ENCODE peak calls at places on chromosome 4, in nine cellular contexts. N is left lung, Q is suprapubic skin, U is Peyer's patch, M is Caco-2, L is coronary artery, O is spleen, A is GM23338, D is esophagus squamous epithelium. V is an unnamed sample.

GRCh38 chr4:157634057-157634456 is 413.5 kb downstream of the GRIA2 start:
- DNase-seq in N (peak), Q (no peak), U (no peak), M (no peak), L (no peak), O (no peak), A (no peak), D (no peak), V (no peak)

GRCh38 chr4:186643501-186644315 is 79.9 kb downstream of the FAT1 start:
- DNase-seq in N (no peak), Q (no peak), U (no peak), M (peak), L (no peak), O (no peak), A (no peak), D (no peak), V (no peak)

GRCh38 chr4:66572949-66573348 is 902.7 kb upstream of the EPHA5 start:
- DNase-seq in N (no peak), Q (no peak), U (no peak), M (no peak), L (no peak), O (no peak), A (no peak), D (no peak), V (no peak)

GRCh38 chr4:6044276-6044675 is 26.0 kb upstream of the C4orf50 start:
- DNase-seq in N (no peak), Q (no peak), U (no peak), M (no peak), L (no peak), O (no peak), A (no peak), D (no peak), V (no peak)

GRCh38 chr4:180557348-180557747 is 1685.9 kb upstream of the TENM3 start:
- DNase-seq in N (no peak), Q (no peak), U (no peak), M (no peak), L (no peak), O (no peak), A (peak), D (no peak), V (no peak)

GRCh38 chr4:81807927-81808672 is 336.4 kb upstream of the RASGEF1B start:
- DNase-seq in N (no peak), Q (no peak), U (no peak), M (no peak), L (no peak), O (no peak), A (no peak), D (no peak), V (peak)

GRCh38 chr4:70183168-70183939 is 12.2 kb upstream of the ODAM start:
- DNase-seq in N (no peak), Q (no peak), U (peak), M (peak), L (no peak), O (no peak), A (peak), D (no peak), V (peak)

GRCh38 chr4:89838005-89838404 is 1.0 kb upstream of the SNCA start:
- DNase-seq in N (no peak), Q (no peak), U (no peak), M (no peak), L (no peak), O (no peak), A (peak), D (no peak), V (no peak)

GRCh38 chr4:39526810-39527295 is 386 bp downstream of the UGDH start:
- DNase-seq in N (no peak), Q (no peak), U (no peak), M (no peak), L (no peak), O (no peak), A (peak), D (no peak), V (no peak)

GRCh38 chr4:13642576-13642975 is 15.1 kb upstream of the BOD1L1 start:
- DNase-seq in N (no peak), Q (no peak), U (no peak), M (no peak), L (no peak), O (no peak), A (no peak), D (no peak), V (no peak)

GRCh38 chr4:89410687-89411086 is 103.1 kb upstream of the GPRIN3 start:
- DNase-seq in N (no peak), Q (no peak), U (no peak), M (no peak), L (no peak), O (no peak), A (peak), D (no peak), V (no peak)

GRCh38 chr4:26493461-26493860 is 3.2 kb upstream of the CCKAR start:
- DNase-seq in N (no peak), Q (no peak), U (no peak), M (no peak), L (no peak), O (no peak), A (no peak), D (no peak), V (no peak)

GRCh38 chr4:142331132-142331531 is 515.0 kb downstream of the INPP4B start:
- DNase-seq in N (no peak), Q (no peak), U (no peak), M (no peak), L (no peak), O (no peak), A (no peak), D (no peak), V (no peak)

GRCh38 chr4:4869731-4870483 is 10.4 kb downstream of the MSX1 start:
- DNase-seq in N (no peak), Q (no peak), U (no peak), M (no peak), L (no peak), O (no peak), A (peak), D (no peak), V (no peak)

GRCh38 chr4:94455081-94455480 is 3.3 kb downstream of the PDLIM5 start:
- DNase-seq in N (no peak), Q (peak), U (peak), M (peak), L (peak), O (no peak), A (no peak), D (no peak), V (no peak)

GRCh38 chr4:2339458-2340271 is 77.8 kb upstream of the MXD4 start:
- DNase-seq in N (peak), Q (no peak), U (no peak), M (no peak), L (no peak), O (peak), A (no peak), D (no peak), V (peak)

GRCh38 chr4:31788676-31789075 is 1068.5 kb downstream of the PCDH7 start:
- DNase-seq in N (no peak), Q (no peak), U (no peak), M (no peak), L (no peak), O (no peak), A (peak), D (no peak), V (no peak)

GRCh38 chr4:87419578-87420249 is 2.7 kb upstream of the NUDT9 start:
- DNase-seq in N (no peak), Q (no peak), U (no peak), M (peak), L (no peak), O (no peak), A (no peak), D (no peak), V (no peak)

GRCh38 chr4:76588268-76588667 is 153.2 kb downstream of the SHROOM3 start:
- DNase-seq in N (no peak), Q (no peak), U (no peak), M (no peak), L (no peak), O (no peak), A (peak), D (no peak), V (no peak)

GRCh38 chr4:77263247-77263646 is 106.2 kb downstream of the CCNG2 start:
- DNase-seq in N (no peak), Q (no peak), U (no peak), M (no peak), L (no peak), O (no peak), A (no peak), D (no peak), V (no peak)

GRCh38 chr4:121950680-121951569 is 935 bp downstream of the TRPC3 start:
- DNase-seq in N (peak), Q (no peak), U (peak), M (peak), L (no peak), O (peak), A (peak), D (no peak), V (peak)

GRCh38 chr4:5412296-5412695 is 296.1 kb downstream of the EVC2 start:
- DNase-seq in N (no peak), Q (no peak), U (no peak), M (no peak), L (no peak), O (no peak), A (no peak), D (no peak), V (no peak)

GRCh38 chr4:76447326-76447954 is 12.4 kb downstream of the SHROOM3 start:
- DNase-seq in N (no peak), Q (no peak), U (no peak), M (no peak), L (no peak), O (no peak), A (no peak), D (no peak), V (no peak)

GRCh38 chr4:17846256-17846655 is 35.5 kb downstream of the NCAPG start:
- DNase-seq in N (no peak), Q (no peak), U (no peak), M (no peak), L (no peak), O (no peak), A (no peak), D (no peak), V (no peak)

GRCh38 chr4:8182858-8183725 is 16.0 kb upstream of the SH3TC1 start:
- DNase-seq in N (peak), Q (peak), U (peak), M (peak), L (no peak), O (peak), A (no peak), D (no peak), V (no peak)

GRCh38 chr4:118032691-118033090 is 1.6 kb upstream of the NDST3 start:
- DNase-seq in N (no peak), Q (no peak), U (no peak), M (no peak), L (no peak), O (no peak), A (peak), D (no peak), V (peak)

GRCh38 chr4:118035309-118035708 is 1.0 kb downstream of the NDST3 start:
- DNase-seq in N (no peak), Q (no peak), U (no peak), M (no peak), L (no peak), O (no peak), A (no peak), D (no peak), V (no peak)

GRCh38 chr4:118034061-118034785 is at the start of gene NDST3:
- DNase-seq in N (peak), Q (no peak), U (no peak), M (peak), L (no peak), O (peak), A (peak), D (no peak), V (peak)

GRCh38 chr4:118036336-118036735 is 2.0 kb downstream of the NDST3 start:
- DNase-seq in N (no peak), Q (no peak), U (no peak), M (no peak), L (no peak), O (no peak), A (no peak), D (no peak), V (no peak)

GRCh38 chr4:118033148-118034060 is 882 bp upstream of the NDST3 start:
- DNase-seq in N (peak), Q (no peak), U (no peak), M (peak), L (no peak), O (peak), A (peak), D (no peak), V (peak)
- H3K4me3 ChIP-seq in N (peak), Q (peak), U (peak), M (peak), L (peak), O (peak), A (peak), D (peak), V (peak)

DNA sequence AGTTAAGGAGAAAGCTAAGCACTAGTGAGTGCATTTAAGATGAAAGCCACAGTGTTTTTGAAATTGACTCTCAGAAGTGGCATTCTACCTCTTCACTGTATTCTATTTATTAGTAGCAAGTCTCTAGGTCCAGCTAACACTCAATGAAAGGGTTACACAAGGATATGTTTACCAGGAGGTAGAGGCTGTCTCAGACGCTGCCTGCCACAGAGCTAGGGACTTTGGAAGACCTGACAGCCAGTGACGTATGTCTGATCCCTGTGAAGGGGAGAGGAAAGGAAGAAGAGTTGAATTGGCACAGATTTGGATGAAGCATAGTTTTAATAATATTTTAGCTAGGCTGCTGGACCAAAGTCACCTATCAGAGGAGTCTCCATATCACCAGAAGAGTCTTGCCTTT is 36.5 kb upstream of the KLHL2 start:
- DNase-seq in N (no peak), Q (no peak), U (no peak), M (no peak), L (no peak), O (no peak), A (no peak), D (no peak), V (no peak)
- TF ChIP-seq CTCF in N (no peak), Q (no peak), U (no peak), M (no peak), L (no peak), O (no peak), A (no peak), D (no peak), V (no peak)

GRCh38 chr4:84631573-84631972 is 48.6 kb downstream of the CDS1 start:
- DNase-seq in N (no peak), Q (no peak), U (no peak), M (no peak), L (no peak), O (no peak), A (no peak), D (no peak), V (no peak)
- H3K4me3 ChIP-seq in N (no peak), Q (no peak), U (no peak), M (no peak), L (no peak), O (no peak), A (no peak), D (no peak), V (no peak)

GRCh38 chr4:84167579-84167978 is 331.5 kb downstream of the NKX6-1 start:
- DNase-seq in N (no peak), Q (no peak), U (no peak), M (no peak), L (no peak), O (no peak), A (peak), D (no peak), V (peak)
- TF ChIP-seq CTCF in N (no peak), Q (no peak), U (no peak), M (no peak), L (no peak), O (no peak), A (peak), D (no peak), V (peak)

GRCh38 chr4:151012836-151013235 is 2.2 kb downstream of the LRBA start:
- DNase-seq in N (peak), Q (no peak), U (peak), M (no peak), L (no peak), O (no peak), A (peak), D (no peak), V (no peak)

GRCh38 chr4:151013944-151014343 is 1.1 kb downstream of the LRBA start:
- DNase-seq in N (no peak), Q (no peak), U (no peak), M (no peak), L (no peak), O (no peak), A (no peak), D (no peak), V (no peak)

GRCh38 chr4:151014521-151015457 is at the start of gene LRBA:
- DNase-seq in N (peak), Q (no peak), U (peak), M (peak), L (peak), O (peak), A (peak), D (peak), V (peak)

GRCh38 chr4:151012376-151012775 is 2.7 kb downstream of the LRBA start:
- DNase-seq in N (no peak), Q (no peak), U (no peak), M (no peak), L (no peak), O (no peak), A (no peak), D (no peak), V (no peak)

GRCh38 chr4:151013491-151013890 is 1.6 kb downstream of the LRBA start:
- DNase-seq in N (no peak), Q (no peak), U (no peak), M (no peak), L (no peak), O (no peak), A (no peak), D (no peak), V (no peak)
- H3K4me3 ChIP-seq in N (peak), Q (peak), U (peak), M (peak), L (peak), O (peak), A (peak), D (peak), V (peak)

GRCh38 chr4:127985989-127986388 is 20.8 kb downstream of the ABHD18 start:
- DNase-seq in N (no peak), Q (no peak), U (no peak), M (no peak), L (no peak), O (no peak), A (no peak), D (no peak), V (no peak)
- TF ChIP-seq CTCF in N (no peak), Q (no peak), U (no peak), M (peak), L (no peak), O (no peak), A (no peak), D (no peak), V (peak)